ENCODE peak calls at places on chromosomes 6 and 20, in nine cellular contexts. V is Calu3, O is thoracic aorta, M is ovary, L is fibroblast of mammary gland, S is heart left ventricle, F is progenitor cell of endocrine pancreas, C is B cell, Y is adrenal gland. D is an unnamed sample.

GRCh38 chr6:160393966-160394653 is 45.9 kb downstream of the SLC22A3 start:
- DNase-seq in V (peak), O (no peak), M (no peak), L (no peak), S (no peak), F (no peak), C (no peak), Y (no peak), D (no peak)

GRCh38 chr20:20338133-20338730 is 29.7 kb upstream of the INSM1 start:
- DNase-seq in V (no peak), O (no peak), M (no peak), L (no peak), S (no peak), F (no peak), C (no peak), Y (no peak), D (no peak)

GRCh38 chr20:36391456-36391855 is 85.3 kb downstream of the DLGAP4 start:
- DNase-seq in V (no peak), O (no peak), M (no peak), L (no peak), S (no peak), F (no peak), C (no peak), Y (peak), D (no peak)

GRCh38 chr6:35108309-35108885 is 32.7 kb downstream of the TCP11 start:
- DNase-seq in V (no peak), O (no peak), M (no peak), L (no peak), S (no peak), F (no peak), C (no peak), Y (no peak), D (no peak)

GRCh38 chr6:55040102-55040848 is 134.0 kb upstream of the HCRTR2 start:
- DNase-seq in V (no peak), O (no peak), M (no peak), L (peak), S (no peak), F (no peak), C (no peak), Y (no peak), D (no peak)

GRCh38 chr20:14696937-14697336 is 359.5 kb upstream of the FLRT3 start:
- DNase-seq in V (no peak), O (no peak), M (no peak), L (no peak), S (no peak), F (no peak), C (no peak), Y (no peak), D (no peak)

GRCh38 chr20:34825530-34826362 is at the start of gene NCOA6:
- DNase-seq in V (peak), O (peak), M (peak), L (peak), S (peak), F (peak), C (peak), Y (peak), D (peak)

GRCh38 chr6:123016431-123017110 is 20.5 kb downstream of the CLVS2 start:
- DNase-seq in V (no peak), O (no peak), M (no peak), L (no peak), S (no peak), F (no peak), C (no peak), Y (no peak), D (no peak)

GRCh38 chr20:64176548-64177419 is 12.5 kb downstream of the MYT1 start:
- DNase-seq in V (no peak), O (no peak), M (no peak), L (no peak), S (no peak), F (no peak), C (no peak), Y (no peak), D (no peak)

GRCh38 chr20:45254867-45255266 is 503 bp upstream of the SLPI start:
- DNase-seq in V (no peak), O (no peak), M (no peak), L (peak), S (no peak), F (no peak), C (no peak), Y (no peak), D (no peak)

GRCh38 chr6:78243519-78243918 is 590.7 kb downstream of the MEI4 start:
- DNase-seq in V (peak), O (no peak), M (no peak), L (peak), S (no peak), F (no peak), C (no peak), Y (no peak), D (no peak)

GRCh38 chr6:109865968-109866367 is 112.1 kb upstream of the GPR6 start:
- DNase-seq in V (no peak), O (no peak), M (no peak), L (no peak), S (no peak), F (no peak), C (no peak), Y (no peak), D (no peak)

GRCh38 chr20:33649201-33649631 is 12.9 kb upstream of the C20orf144 start:
- DNase-seq in V (no peak), O (no peak), M (peak), L (peak), S (no peak), F (no peak), C (no peak), Y (no peak), D (no peak)

GRCh38 chr6:40999498-41000070 is 39.4 kb downstream of the UNC5CL start:
- DNase-seq in V (peak), O (no peak), M (peak), L (peak), S (peak), F (no peak), C (no peak), Y (peak), D (no peak)

GRCh38 chr20:24651171-24651972 is 181.9 kb downstream of the SYNDIG1 start:
- DNase-seq in V (no peak), O (no peak), M (no peak), L (peak), S (no peak), F (no peak), C (no peak), Y (no peak), D (no peak)

GRCh38 chr6:111033628-111034289 is 51.9 kb downstream of the RPF2 start:
- DNase-seq in V (peak), O (no peak), M (no peak), L (no peak), S (no peak), F (no peak), C (no peak), Y (no peak), D (peak)

GRCh38 chr20:39849664-39850063 is 839.4 kb downstream of the MAFB start:
- DNase-seq in V (no peak), O (peak), M (peak), L (peak), S (peak), F (no peak), C (no peak), Y (peak), D (peak)

GRCh38 chr6:33683051-33683571 is 28.4 kb downstream of the UQCC2 start:
- DNase-seq in V (no peak), O (no peak), M (no peak), L (no peak), S (no peak), F (no peak), C (no peak), Y (no peak), D (no peak)

GRCh38 chr6:159981591-159982245 is 12.8 kb downstream of the IGF2R start:
- DNase-seq in V (no peak), O (no peak), M (no peak), L (peak), S (peak), F (no peak), C (peak), Y (peak), D (no peak)

GRCh38 chr20:10131612-10132345 is 86.9 kb upstream of the SNAP25 start:
- DNase-seq in V (no peak), O (no peak), M (peak), L (peak), S (peak), F (no peak), C (no peak), Y (peak), D (peak)

GRCh38 chr20:37396520-37397075 is 50.7 kb downstream of the SRC start:
- DNase-seq in V (no peak), O (no peak), M (no peak), L (no peak), S (no peak), F (peak), C (no peak), Y (no peak), D (peak)

GRCh38 chr6:158645064-158646022 is 800 bp upstream of the DYNLT1 start:
- DNase-seq in V (no peak), O (no peak), M (no peak), L (no peak), S (no peak), F (no peak), C (peak), Y (no peak), D (no peak)

GRCh38 chr6:19394051-19394450 is 443.1 kb upstream of the ID4 start:
- DNase-seq in V (no peak), O (no peak), M (no peak), L (no peak), S (no peak), F (no peak), C (no peak), Y (no peak), D (no peak)

GRCh38 chr6:107101661-107102413 is 13.5 kb downstream of the BEND3 start:
- DNase-seq in V (no peak), O (no peak), M (no peak), L (no peak), S (no peak), F (no peak), C (no peak), Y (no peak), D (no peak)

GRCh38 chr6:151445482-151445881 is 6.4 kb downstream of the RMND1 start:
- DNase-seq in V (no peak), O (no peak), M (no peak), L (peak), S (no peak), F (no peak), C (no peak), Y (no peak), D (no peak)

GRCh38 chr6:42156638-42157037 is 14.2 kb upstream of the C6orf132 start:
- DNase-seq in V (no peak), O (no peak), M (no peak), L (no peak), S (no peak), F (no peak), C (no peak), Y (no peak), D (no peak)
- TF ChIP-seq CTCF in V (no peak), O (no peak), M (no peak), L (no peak), S (no peak), F (no peak), C (no peak), Y (no peak), D (no peak)

GRCh38 chr6:39909701-39910100 is 24.6 kb downstream of the MOCS1 start:
- DNase-seq in V (no peak), O (no peak), M (no peak), L (no peak), S (no peak), F (no peak), C (no peak), Y (no peak), D (no peak)
- TF ChIP-seq CTCF in V (no peak), O (no peak), M (no peak), L (no peak), S (no peak), F (no peak), C (no peak), Y (no peak), D (no peak)

DNA sequence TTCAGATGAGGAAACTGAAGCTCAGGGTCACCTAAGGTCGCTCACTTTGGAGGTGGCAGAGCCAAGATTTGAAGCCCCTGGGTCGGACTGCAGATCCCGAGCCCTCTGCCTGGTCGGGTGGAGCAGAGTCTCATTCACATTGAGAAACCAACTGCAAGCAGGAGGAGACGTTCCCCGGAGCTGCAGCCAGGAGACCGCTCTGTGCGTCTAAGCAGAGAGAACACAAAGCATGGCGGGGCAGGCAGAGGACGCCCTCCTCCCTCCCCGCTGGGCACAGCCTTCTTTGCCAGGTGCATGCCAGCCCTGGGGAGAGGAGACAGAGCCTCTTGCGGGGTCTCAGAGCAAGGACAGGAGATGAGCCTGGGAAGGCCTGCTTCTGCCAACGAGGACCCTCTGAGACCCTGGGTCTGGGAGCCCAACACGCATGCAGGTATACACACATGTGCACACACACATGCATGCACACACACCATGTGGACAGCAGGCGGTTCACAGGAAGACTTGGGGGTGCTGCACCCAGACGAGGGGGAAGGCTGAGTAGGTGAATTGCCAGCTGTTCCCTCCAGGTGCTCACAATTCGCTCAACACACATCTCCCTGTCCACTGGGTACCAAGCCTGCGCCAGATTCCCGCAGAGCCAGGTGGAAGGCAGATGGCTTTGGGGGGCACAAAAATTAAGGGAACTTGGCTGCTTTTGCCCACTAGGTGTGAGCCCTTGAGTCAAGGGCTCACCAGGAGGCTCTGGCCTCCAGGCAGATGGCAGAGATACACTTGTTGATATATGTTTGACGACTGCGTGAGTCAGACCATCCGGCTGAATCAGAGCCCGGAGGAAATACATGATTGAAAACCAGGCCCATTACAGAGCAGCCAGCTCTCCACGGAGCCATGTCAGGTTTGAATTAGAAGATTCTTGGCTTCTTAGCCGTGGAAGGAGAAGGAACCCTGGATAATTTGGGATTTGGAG is 5.5 kb upstream of the NTSR1 start:
- DNase-seq in V (peak), O (no peak), M (no peak), L (peak), S (no peak), F (no peak), C (no peak), Y (peak), D (no peak)
- TF ChIP-seq CTCF in V (peak), O (no peak), M (no peak), L (peak), S (no peak), F (no peak), C (no peak), Y (peak), D (no peak)

DNA sequence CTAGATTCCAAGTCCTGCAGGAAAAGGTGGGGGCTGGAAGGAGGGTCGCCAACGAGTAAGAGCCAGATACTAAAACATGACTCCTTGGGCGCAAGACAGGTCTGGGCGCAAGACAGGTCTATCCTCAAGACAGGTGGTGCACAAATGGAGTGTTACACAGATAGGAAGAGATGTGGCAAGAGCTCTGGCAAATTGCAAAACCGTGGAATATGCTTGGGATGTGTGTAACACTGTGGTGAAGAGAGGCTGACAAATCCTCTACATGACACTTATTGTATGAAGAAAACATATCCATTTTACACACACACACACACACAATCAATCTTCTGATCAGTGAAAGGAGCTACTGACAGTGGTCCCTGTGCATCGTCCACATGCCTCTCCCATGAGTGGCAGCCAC is 77.6 kb downstream of the TBC1D7 start:
- DNase-seq in V (no peak), O (no peak), M (no peak), L (no peak), S (no peak), F (no peak), C (no peak), Y (no peak), D (no peak)
- TF ChIP-seq CTCF in V (no peak), O (no peak), M (no peak), L (no peak), S (no peak), F (no peak), C (no peak), Y (no peak), D (no peak)

GRCh38 chr6:81073323-81073722 is 679.2 kb downstream of the TENT5A start:
- DNase-seq in V (no peak), O (no peak), M (no peak), L (no peak), S (no peak), F (no peak), C (no peak), Y (no peak), D (no peak)

GRCh38 chr6:81075974-81076373 is 676.5 kb downstream of the TENT5A start:
- DNase-seq in V (no peak), O (no peak), M (no peak), L (peak), S (no peak), F (no peak), C (no peak), Y (no peak), D (no peak)
- TF ChIP-seq CTCF in V (peak), O (no peak), M (no peak), L (peak), S (peak), F (peak), C (no peak), Y (peak), D (peak)